ENCODE peak calls at places on chromosomes 2 and 18, in eight cellular contexts. D is colonic mucosa; O is endodermal cell; R is CD8-positive, alpha-beta T cell; Z is transverse colon; S is CD4-positive, CD25-positive, alpha-beta regulatory T cell; I is AG04450; Y is aorta. U is an unnamed sample.

GRCh38 chr2:207214446-207214845 is 48.7 kb upstream of the KLF7 start:
- DNase-seq in R (no peak), Z (no peak), D (no peak), I (no peak), O (no peak), Y (no peak), S (no peak), U (no peak)

GRCh38 chr2:127106457-127106997 is 427 bp downstream of the BIN1 start:
- DNase-seq in D (no peak), Y (peak; percentile 78), I (no peak), S (peak; percentile 21), Z (no peak), R (no peak), O (peak; percentile 86), U (no peak)

GRCh38 chr2:216350214-216350789 is 22.0 kb downstream of the MARCHF4 start:
- DNase-seq in R (no peak), O (no peak), D (no peak), I (no peak), S (no peak), Y (no peak), Z (no peak), U (no peak)

GRCh38 chr2:200687938-200688920 is 102.4 kb downstream of the AOX1 start:
- DNase-seq in R (no peak), Y (no peak), S (no peak), I (no peak), Z (no peak), O (no peak), D (no peak), U (no peak)

GRCh38 chr2:102155703-102156515 is 13.4 kb downstream of the IL1R1 start:
- DNase-seq in O (no peak), D (no peak), Z (peak; percentile 26), I (no peak), S (no peak), R (no peak), Y (no peak), U (peak; percentile 57)

GRCh38 chr2:116747103-116747502 is 1067.4 kb upstream of the DDX18 start:
- DNase-seq in S (no peak), Z (no peak), Y (no peak), I (no peak), R (no peak), O (no peak), D (no peak), U (no peak)

GRCh38 chr2:237171396-237171795 is 85.7 kb downstream of the COPS8 start:
- DNase-seq in Y (no peak), Z (no peak), R (no peak), D (no peak), O (no peak), S (no peak), I (peak; percentile 93), U (peak; percentile 28)

GRCh38 chr2:207107551-207107950 is 58.2 kb downstream of the KLF7 start:
- DNase-seq in O (no peak), Z (no peak), S (no peak), R (no peak), Y (no peak), D (no peak), I (no peak), U (no peak)

GRCh38 chr2:239700946-239701345 is 300.1 kb upstream of the HDAC4 start:
- DNase-seq in Z (no peak), R (no peak), D (peak; percentile 6), Y (peak; percentile 62), I (no peak), S (no peak), O (no peak), U (no peak)

GRCh38 chr18:39799010-39799409 is 2156.0 kb upstream of the PIK3C3 start:
- DNase-seq in D (peak; percentile 31), R (no peak), Y (no peak), I (no peak), S (no peak), Z (peak; percentile 13), O (no peak), U (no peak)

GRCh38 chr2:191319181-191319580 is 74.0 kb downstream of the MYO1B start:
- DNase-seq in Z (no peak), O (no peak), I (no peak), D (no peak), S (no peak), R (no peak), Y (no peak), U (no peak)
- H3K27ac ChIP-seq in Z (peak overlapping the region; percentile 85), O (no peak overlapping the region), I (peak overlapping the region; percentile 49), D (peak overlapping the region; percentile 83), S (no peak overlapping the region), R (no peak overlapping the region), Y (peak overlapping the region; percentile 7), U (no peak overlapping the region)

GRCh38 chr2:179049546-179050311 is at the start of gene CCDC141:
- DNase-seq in I (no peak), D (no peak), R (no peak), S (peak; percentile 55), O (no peak), Z (peak; percentile 10), Y (no peak), U (peak; percentile 37)
- H3K4me3 ChIP-seq in I (no peak within 1 kb of the TSS), D (peak within 1 kb of the TSS; percentile 10), R (peak within 1 kb of the TSS; percentile 67), S (peak within 1 kb of the TSS; percentile 98), O (peak within 1 kb of the TSS; percentile 86), Z (peak within 1 kb of the TSS; percentile 34), Y (peak within 1 kb of the TSS; percentile 34), U (no peak within 1 kb of the TSS)

GRCh38 chr2:201932511-201932910 is 101.1 kb upstream of the FZD7 start:
- DNase-seq in R (no peak), I (no peak), Y (no peak), O (peak; percentile 70), Z (no peak), D (no peak), S (no peak), U (no peak)
- H3K27ac ChIP-seq in R (no peak overlapping the region), I (no peak overlapping the region), Y (no peak overlapping the region), O (no peak overlapping the region), Z (no peak overlapping the region), D (no peak overlapping the region), S (no peak overlapping the region), U (no peak overlapping the region)

GRCh38 chr2:37653093-37653492 is 18.3 kb downstream of the CDC42EP3 start:
- DNase-seq in R (no peak), S (no peak), Y (no peak), Z (no peak), I (no peak), O (no peak), D (no peak), U (no peak)

GRCh38 chr2:37654419-37654818 is 17.0 kb downstream of the CDC42EP3 start:
- DNase-seq in O (no peak), R (no peak), Y (no peak), I (no peak), Z (no peak), S (no peak), D (no peak), U (no peak)

GRCh38 chr2:37654932-37655331 is 16.5 kb downstream of the CDC42EP3 start:
- DNase-seq in D (no peak), R (no peak), S (peak; percentile 50), I (no peak), O (no peak), Z (no peak), Y (no peak), U (no peak)

GRCh38 chr2:37655442-37655841 is 16.0 kb downstream of the CDC42EP3 start:
- DNase-seq in D (no peak), O (no peak), R (no peak), Y (no peak), I (no peak), Z (no peak), S (no peak), U (no peak)

DNA sequence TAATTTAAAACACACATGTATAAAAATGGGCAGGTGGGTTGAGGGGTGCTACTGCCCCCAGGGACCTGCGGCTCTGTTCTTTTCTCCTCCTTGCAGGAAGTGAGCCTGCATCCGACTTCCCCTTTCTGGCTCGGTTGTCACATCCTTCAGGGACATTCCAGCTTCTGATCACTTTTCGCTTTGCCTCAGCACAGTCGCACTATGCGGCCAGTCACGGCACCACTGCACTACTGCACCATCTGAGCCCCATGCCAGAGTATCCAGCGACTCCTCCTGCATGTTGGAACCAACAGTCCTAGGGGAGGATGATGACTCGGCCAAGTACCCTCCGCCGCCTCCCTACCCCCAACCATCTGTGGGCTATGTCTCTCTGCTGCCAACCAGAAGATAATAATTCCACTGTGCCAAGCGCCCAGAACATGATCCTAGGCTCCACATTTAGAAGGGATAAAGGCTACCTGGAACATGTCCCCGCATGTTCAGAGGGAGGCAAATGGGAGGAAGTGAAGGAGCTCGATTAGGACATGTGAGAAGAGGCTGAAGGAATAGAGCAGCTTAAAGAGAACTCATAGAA is 17.6 kb downstream of the CDC42EP3 start:
- DNase-seq in R (no peak), Y (peak; percentile 77), O (no peak), I (no peak), D (no peak), Z (peak; percentile 49), S (no peak), U (peak; percentile 46)
- H3K4me3 ChIP-seq in R (no peak overlapping the region), Y (no peak overlapping the region), O (no peak overlapping the region), I (no peak overlapping the region), D (no peak overlapping the region), Z (no peak overlapping the region), S (peak overlapping the region; percentile 75), U (no peak overlapping the region)

DNA sequence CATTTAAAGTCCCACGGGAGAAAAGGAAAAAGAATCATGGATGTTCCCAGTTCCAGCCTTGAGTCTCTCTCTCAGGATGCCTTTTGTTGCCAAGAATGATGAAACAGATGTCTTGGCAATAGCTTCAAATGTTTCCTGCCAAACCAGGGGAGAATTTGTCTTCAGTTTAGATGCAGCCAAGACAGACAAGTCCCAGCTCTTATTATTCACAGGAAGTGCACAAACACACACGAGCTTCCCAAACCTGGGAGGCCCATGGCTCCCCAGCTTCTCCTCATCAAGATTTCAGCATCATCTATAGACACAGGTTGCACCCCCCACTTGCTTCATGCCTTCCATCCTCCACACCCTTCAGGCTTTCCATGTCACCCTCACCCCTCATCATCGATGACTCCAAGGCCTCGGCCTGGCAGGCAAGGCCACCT is 45.9 kb downstream of the HS1BP3 start:
- DNase-seq in D (no peak), R (no peak), O (no peak), S (no peak), Z (no peak), Y (peak; percentile 57), I (peak; percentile 60), U (no peak)
- H3K27ac ChIP-seq in D (no peak overlapping the region), R (no peak overlapping the region), O (no peak overlapping the region), S (no peak overlapping the region), Z (peak overlapping the region; percentile 65), Y (no peak overlapping the region), I (peak overlapping the region; percentile 33), U (no peak overlapping the region)

U was measured in lung.